ENCODE peak calls at places on chromosomes 12 and 14, in four cellular contexts. Q is HFFc6; N is HL-60; X is activated CD8-positive, alpha-beta memory T cell treated with anti-CD3 and anti-CD28 coated beads for 4 hours. Y is an unnamed sample.

GRCh38 chr12:27861428-27862167 is 81.6 kb upstream of the MANSC4 start:
- DNase-seq in Q (no peak), N (no peak), X (no peak), Y (no peak)

GRCh38 chr12:6792522-6793201 is 3.3 kb downstream of the CD4 start:
- DNase-seq in Q (no peak), N (peak; percentile 64), X (no peak), Y (no peak)

GRCh38 chr14:91883770-91884169 is 16.4 kb upstream of the TC2N start:
- DNase-seq in Q (no peak), N (no peak), X (no peak), Y (no peak)

GRCh38 chr12:95304673-95305198 is 87.1 kb downstream of the VEZT start:
- DNase-seq in Q (peak; percentile 8), N (no peak), X (no peak), Y (no peak)

GRCh38 chr14:74038015-74038859 is 19.1 kb downstream of the BBOF1 start:
- DNase-seq in Q (peak; percentile 66), N (no peak), X (no peak), Y (peak; percentile 51)

GRCh38 chr14:104891664-104892500 is 26.8 kb downstream of the CEP170B start:
- DNase-seq in Q (no peak), N (no peak), X (no peak), Y (no peak)

GRCh38 chr12:67826946-67827719 is 162.1 kb upstream of the IFNG-AS1 start:
- DNase-seq in Q (no peak), N (no peak), X (no peak), Y (peak; percentile 50)

GRCh38 chr12:40907115-40907521 is 214.9 kb downstream of the CNTN1 start:
- DNase-seq in Q (no peak), N (no peak), X (no peak), Y (peak; percentile 62)

GRCh38 chr12:45377815-45378214 is 161.9 kb downstream of the ANO6 start:
- DNase-seq in Q (no peak), N (no peak), X (no peak), Y (no peak)

GRCh38 chr14:28141662-28142061 is 624.9 kb upstream of the FOXG1 start:
- DNase-seq in Q (no peak), N (no peak), X (no peak), Y (no peak)

GRCh38 chr12:14693116-14693515 is 3.3 kb downstream of the GUCY2C start:
- DNase-seq in Q (no peak), N (no peak), X (no peak), Y (no peak)

GRCh38 chr14:91899213-91899612 is 31.9 kb upstream of the TC2N start:
- DNase-seq in Q (no peak), N (no peak), X (no peak), Y (no peak)

GRCh38 chr12:113470871-113471618 is 626 bp downstream of the LHX5 start:
- DNase-seq in Q (no peak), N (no peak), X (no peak), Y (no peak)

GRCh38 chr14:97218713-97219355 is 421.7 kb downstream of the VRK1 start:
- DNase-seq in Q (no peak), N (no peak), X (no peak), Y (no peak)

GRCh38 chr14:96281486-96281885 is 25.5 kb downstream of the BDKRB1 start:
- DNase-seq in Q (no peak), N (no peak), X (no peak), Y (no peak)

GRCh38 chr12:79782197-79782890 is 91.6 kb upstream of the PAWR start:
- DNase-seq in Q (peak; percentile 37), N (no peak), X (no peak), Y (no peak)

GRCh38 chr12:10395390-10395998 is 5.7 kb upstream of the KLRK1 start:
- DNase-seq in Q (peak; percentile 94), N (peak; percentile 78), X (no peak), Y (peak; percentile 42)

GRCh38 chr14:60487211-60487610 is 1.3 kb upstream of the C14orf39 start:
- DNase-seq in Q (no peak), N (no peak), X (no peak), Y (no peak)

GRCh38 chr14:22231022-22231421 is 358.0 kb downstream of the DAD1 start:
- DNase-seq in Q (no peak), N (no peak), X (peak; percentile 15), Y (no peak)

GRCh38 chr14:80585506-80585835 is 356.1 kb downstream of the CEP128 start:
- DNase-seq in Q (no peak), N (no peak), X (no peak), Y (no peak)

GRCh38 chr12:102396276-102396675 is 84.1 kb downstream of the IGF1 start:
- DNase-seq in Q (no peak), N (no peak), X (no peak), Y (no peak)

GRCh38 chr12:71155228-71155627 is 2.6 kb downstream of the TSPAN8 start:
- DNase-seq in Q (no peak), N (no peak), X (no peak), Y (no peak)